ENCODE peak calls at places on chromosomes 11 and 22, in four cellular contexts. One of them, this sample, is unnamed.
A peak's percentile ranks its signal among the peaks of the same experiment; 100 is the strongest.

GRCh38 chr22:40826984-40827741 is 8.0 kb upstream of the SLC25A17 start:
- DNase-seq in H1: no peak
- DNase-seq in K562: no peak
- DNase-seq in HepG2: peak; percentile 52
- DNase-seq in this sample: no peak

GRCh38 chr11:121582296-121582695 is 129.5 kb upstream of the SORL1-AS1 start:
- DNase-seq in H1: no peak
- DNase-seq in K562: no peak
- DNase-seq in HepG2: peak; percentile 9
- DNase-seq in this sample: no peak

GRCh38 chr22:42959472-42960145 is 55.3 kb downstream of the PACSIN2 start:
- DNase-seq in H1: no peak
- DNase-seq in K562: peak; percentile 84
- DNase-seq in HepG2: peak; percentile 92
- DNase-seq in this sample: peak; percentile 88

GRCh38 chr11:115161876-115162275 is 342.3 kb downstream of the CADM1 start:
- DNase-seq in H1: no peak
- DNase-seq in K562: no peak
- DNase-seq in HepG2: no peak
- DNase-seq in this sample: no peak

GRCh38 chr11:59822989-59823566 is 12.5 kb upstream of the MRPL16 start:
- DNase-seq in H1: no peak
- DNase-seq in K562: peak; percentile 86
- DNase-seq in HepG2: peak; percentile 63
- DNase-seq in this sample: peak; percentile 53

GRCh38 chr11:67178878-67179277 is 59.8 kb downstream of the KDM2A start:
- DNase-seq in H1: no peak
- DNase-seq in K562: no peak
- DNase-seq in HepG2: no peak
- DNase-seq in this sample: peak; percentile 77

GRCh38 chr11:76885390-76886097 is 24.8 kb downstream of the ACER3 start:
- DNase-seq in H1: no peak
- DNase-seq in K562: peak; percentile 41
- DNase-seq in HepG2: no peak
- DNase-seq in this sample: peak; percentile 49

GRCh38 chr11:126500981-126501380 is 145.5 kb downstream of the ST3GAL4 start:
- DNase-seq in H1: no peak
- DNase-seq in K562: no peak
- DNase-seq in HepG2: no peak
- DNase-seq in this sample: no peak

GRCh38 chr11:9760180-9760550 is 96.3 kb downstream of the SWAP70 start:
- DNase-seq in H1: no peak
- DNase-seq in K562: no peak
- DNase-seq in HepG2: no peak
- DNase-seq in this sample: peak; percentile 95

GRCh38 chr11:78762105-78762504 is 187.4 kb upstream of the NARS2 start:
- DNase-seq in H1: no peak
- DNase-seq in K562: no peak
- DNase-seq in HepG2: no peak
- DNase-seq in this sample: no peak

GRCh38 chr11:85407648-85408047 is 219.5 kb downstream of the DLG2 start:
- DNase-seq in H1: no peak
- DNase-seq in K562: no peak
- DNase-seq in HepG2: no peak
- DNase-seq in this sample: no peak

GRCh38 chr11:119320593-119321524 is 3.9 kb upstream of the MCAM start:
- DNase-seq in H1: peak; percentile 78
- DNase-seq in K562: peak; percentile 84
- DNase-seq in HepG2: no peak
- DNase-seq in this sample: peak; percentile 65

GRCh38 chr11:10320164-10320563 is 15.3 kb downstream of the ADM start:
- DNase-seq in H1: no peak
- DNase-seq in K562: no peak
- DNase-seq in HepG2: no peak
- DNase-seq in this sample: no peak

GRCh38 chr11:2776351-2777061 is 76.7 kb upstream of the KCNQ1OT1 start:
- DNase-seq in H1: no peak
- DNase-seq in K562: no peak
- DNase-seq in HepG2: no peak
- DNase-seq in this sample: no peak

GRCh38 chr22:49450521-49450920 is 377.2 kb downstream of the BRD1 start:
- DNase-seq in H1: no peak
- DNase-seq in K562: peak; percentile 13
- DNase-seq in HepG2: no peak
- DNase-seq in this sample: no peak

GRCh38 chr11:84165139-84165538 is 879.0 kb upstream of the CCDC90B start:
- DNase-seq in H1: no peak
- DNase-seq in K562: no peak
- DNase-seq in HepG2: no peak
- DNase-seq in this sample: no peak

GRCh38 chr11:60872124-60872951 is 5.0 kb downstream of the ZP1 start:
- DNase-seq in H1: no peak
- DNase-seq in K562: no peak
- DNase-seq in HepG2: no peak
- DNase-seq in this sample: peak; percentile 73

GRCh38 chr11:726278-726915 is 20.4 kb downstream of the EPS8L2 start:
- DNase-seq in H1: peak; percentile 74
- DNase-seq in K562: peak; percentile 90
- DNase-seq in HepG2: no peak
- DNase-seq in this sample: peak; percentile 26

GRCh38 chr11:122354029-122354697 is 238.1 kb upstream of the BLID start:
- DNase-seq in H1: no peak
- DNase-seq in K562: no peak
- DNase-seq in HepG2: no peak
- DNase-seq in this sample: no peak

GRCh38 chr11:25066706-25067105 is 569.9 kb downstream of the LUZP2 start:
- DNase-seq in H1: no peak
- DNase-seq in K562: no peak
- DNase-seq in HepG2: no peak
- DNase-seq in this sample: no peak

GRCh38 chr11:38005597-38005996 is 1407.6 kb upstream of the RAG2 start:
- DNase-seq in H1: no peak
- DNase-seq in K562: no peak
- DNase-seq in HepG2: no peak
- DNase-seq in this sample: peak; percentile 28

GRCh38 chr22:26446808-26447515 is 17.9 kb downstream of the ASPHD2 start:
- DNase-seq in H1: no peak
- DNase-seq in K562: no peak
- DNase-seq in HepG2: no peak
- DNase-seq in this sample: no peak

GRCh38 chr11:62026739-62027138 is 59.3 kb upstream of the FTH1 start:
- DNase-seq in H1: no peak
- DNase-seq in K562: no peak
- DNase-seq in HepG2: no peak
- DNase-seq in this sample: no peak

GRCh38 chr11:1072116-1072820 is 2.4 kb upstream of the MUC2 start:
- DNase-seq in H1: peak; percentile 39
- DNase-seq in K562: peak; percentile 19
- DNase-seq in HepG2: no peak
- DNase-seq in this sample: peak; percentile 71

GRCh38 chr11:2827256-2827655 is 58.3 kb downstream of the CDKN1C start:
- DNase-seq in H1: no peak
- DNase-seq in K562: no peak
- DNase-seq in HepG2: no peak
- DNase-seq in this sample: peak; percentile 7

GRCh38 chr22:30600925-30601324 is 6.0 kb upstream of the TCN2 start:
- DNase-seq in H1: no peak
- DNase-seq in K562: no peak
- DNase-seq in HepG2: no peak
- DNase-seq in this sample: no peak

GRCh38 chr11:45048870-45049825 is 97.3 kb upstream of the PRDM11 start:
- DNase-seq in H1: no peak
- DNase-seq in K562: no peak
- DNase-seq in HepG2: no peak
- DNase-seq in this sample: peak; percentile 11
- TF ChIP-seq MAFK in H1: no peak
- TF ChIP-seq MAFK in K562: no peak
- TF ChIP-seq MAFK in HepG2: no peak
- TF ChIP-seq MAFK in this sample: no peak

DNA sequence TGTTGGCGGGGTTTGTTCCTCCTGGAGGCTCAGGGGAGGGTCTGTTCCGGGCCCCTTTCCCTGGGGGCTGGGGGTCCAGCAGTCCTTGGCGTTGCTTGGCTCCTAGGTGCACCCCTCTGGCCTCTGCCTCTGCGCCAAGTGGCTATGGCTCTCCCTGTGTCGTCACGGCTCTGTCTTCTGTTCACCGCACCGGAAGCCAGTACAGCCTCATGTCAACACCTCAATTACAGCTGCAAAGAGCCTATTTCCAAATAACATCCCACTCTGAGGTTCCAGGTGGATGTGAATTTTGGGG is 64.8 kb downstream of the CELSR1 start:
- DNase-seq in H1: no peak
- DNase-seq in K562: no peak
- DNase-seq in HepG2: no peak
- DNase-seq in this sample: no peak
- H3K9ac ChIP-seq in H1: no peak overlapping the region
- H3K9ac ChIP-seq in K562: no peak overlapping the region
- H3K9ac ChIP-seq in HepG2: no peak overlapping the region
- H3K9ac ChIP-seq in this sample: no peak overlapping the region

GRCh38 chr11:98679673-98680072 is 341.1 kb upstream of the CNTN5 start:
- DNase-seq in H1: no peak
- DNase-seq in K562: no peak
- DNase-seq in HepG2: no peak
- DNase-seq in this sample: no peak
- TF ChIP-seq MAFK in H1: no peak
- TF ChIP-seq MAFK in K562: no peak
- TF ChIP-seq MAFK in HepG2: no peak
- TF ChIP-seq MAFK in this sample: no peak

GRCh38 chr11:44989831-44990566 is 39.3 kb upstream of the TP53I11 start:
- DNase-seq in H1: no peak
- DNase-seq in K562: no peak
- DNase-seq in HepG2: no peak
- DNase-seq in this sample: no peak
- H3K9ac ChIP-seq in H1: no peak overlapping the region
- H3K9ac ChIP-seq in K562: no peak overlapping the region
- H3K9ac ChIP-seq in HepG2: no peak overlapping the region
- H3K9ac ChIP-seq in this sample: no peak overlapping the region

GRCh38 chr11:69372589-69373250 is 78.8 kb downstream of the MYEOV start:
- DNase-seq in H1: peak; percentile 26
- DNase-seq in K562: no peak
- DNase-seq in HepG2: no peak
- DNase-seq in this sample: no peak

GRCh38 chr11:69375316-69376154 is 81.6 kb downstream of the MYEOV start:
- DNase-seq in H1: no peak
- DNase-seq in K562: no peak
- DNase-seq in HepG2: no peak
- DNase-seq in this sample: no peak

GRCh38 chr11:69376155-69377028 is 82.4 kb downstream of the MYEOV start:
- DNase-seq in H1: no peak
- DNase-seq in K562: no peak
- DNase-seq in HepG2: no peak
- DNase-seq in this sample: no peak

GRCh38 chr11:69373251-69373635 is 79.3 kb downstream of the MYEOV start:
- DNase-seq in H1: peak; percentile 19
- DNase-seq in K562: no peak
- DNase-seq in HepG2: no peak
- DNase-seq in this sample: no peak

DNA sequence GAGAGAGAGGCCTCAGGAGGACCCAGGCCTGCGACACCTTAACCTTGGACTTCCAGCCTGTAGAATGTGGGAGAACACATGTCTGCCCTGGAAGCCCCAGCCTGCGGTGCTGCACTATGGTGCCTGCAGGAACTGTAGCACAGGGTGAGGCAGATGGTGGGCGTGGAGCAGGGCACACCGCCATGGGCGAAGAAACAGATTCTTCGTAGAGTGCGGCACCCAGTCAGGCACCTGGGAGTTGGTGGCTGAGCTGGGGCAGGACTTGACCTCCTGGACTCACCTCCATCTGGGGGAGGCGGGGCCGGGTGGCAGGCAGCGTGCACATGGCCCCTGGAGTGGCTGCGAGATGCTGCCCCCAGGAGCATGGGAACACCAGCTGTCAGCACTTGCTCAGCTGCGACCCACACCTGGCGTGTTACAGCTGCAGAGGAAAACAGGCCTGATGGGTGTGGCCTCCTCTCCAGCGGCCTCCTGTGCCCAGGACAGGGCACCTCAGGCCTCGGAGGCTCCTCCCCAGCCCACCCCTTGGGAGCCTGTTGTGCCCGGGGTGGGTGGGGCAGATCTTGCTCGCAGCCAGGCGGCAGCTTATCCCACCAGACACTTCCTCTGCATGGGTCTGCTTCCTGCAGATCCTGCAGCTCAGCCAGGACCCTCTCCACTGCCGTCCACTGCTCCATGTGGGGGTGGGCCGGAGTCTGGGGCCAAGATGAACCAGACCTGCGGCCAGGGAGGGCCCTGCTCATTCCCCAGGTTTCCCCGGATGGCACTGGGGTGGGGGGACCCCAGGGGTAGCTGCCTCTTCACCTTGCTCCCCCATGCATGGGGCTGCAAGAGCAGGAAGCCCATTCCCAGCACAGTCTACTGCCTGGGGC is 80.4 kb downstream of the MYEOV start:
- DNase-seq in H1: peak; percentile 41
- DNase-seq in K562: no peak
- DNase-seq in HepG2: no peak
- DNase-seq in this sample: no peak
- TF ChIP-seq MAFK in H1: no peak
- TF ChIP-seq MAFK in K562: no peak
- TF ChIP-seq MAFK in HepG2: no peak
- TF ChIP-seq MAFK in this sample: no peak

DNA sequence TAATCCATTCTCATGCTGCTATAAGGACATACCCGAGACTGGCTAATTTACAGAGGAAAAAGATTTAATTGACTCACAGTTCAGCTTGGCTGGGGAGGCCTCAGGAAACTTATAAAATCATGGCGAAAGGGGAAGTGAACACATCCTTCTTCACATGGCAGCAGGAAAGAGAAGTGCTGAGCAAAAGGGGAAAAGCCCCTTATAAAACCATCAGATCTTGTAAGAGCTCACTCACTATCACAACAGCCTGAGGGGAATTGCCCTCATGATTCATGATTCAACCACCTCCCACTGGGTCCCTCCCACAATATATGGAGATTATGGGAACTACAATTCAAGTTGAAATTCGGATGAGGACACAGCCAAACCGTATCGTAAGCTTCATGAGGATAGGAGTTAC is 3.8 kb upstream of the CYB5R2 start:
- DNase-seq in H1: no peak
- DNase-seq in K562: no peak
- DNase-seq in HepG2: no peak
- DNase-seq in this sample: peak; percentile 41
- H3K9ac ChIP-seq in H1: no peak overlapping the region
- H3K9ac ChIP-seq in K562: no peak overlapping the region
- H3K9ac ChIP-seq in HepG2: no peak overlapping the region
- H3K9ac ChIP-seq in this sample: no peak overlapping the region

GRCh38 chr22:37498289-37498909 is 12.2 kb upstream of the MFNG start:
- DNase-seq in H1: peak; percentile 90
- DNase-seq in K562: peak; percentile 62
- DNase-seq in HepG2: peak; percentile 50
- DNase-seq in this sample: no peak
- TF ChIP-seq MAFK in H1: no peak
- TF ChIP-seq MAFK in K562: no peak
- TF ChIP-seq MAFK in HepG2: no peak
- TF ChIP-seq MAFK in this sample: no peak

This sample was measured in IMR-90.